ENCODE peak calls at places on chromosomes 16 and 17, in seven cellular contexts. P, L, O, N, D, J and H are unnamed samples.

GRCh38 chr16:46730801-46731690 is 17.1 kb downstream of the MYLK3 start:
- DNase-seq in J (no peak), N (no peak), P (no peak), L (no peak), D (no peak), O (no peak), H (no peak)

GRCh38 chr16:48613061-48613957 is 3.3 kb upstream of the N4BP1 start:
- DNase-seq in J (peak), L (no peak), D (peak), O (no peak), P (peak), N (no peak), H (no peak)

GRCh38 chr16:73025111-73025505 is 22.8 kb downstream of the ZFHX3 start:
- DNase-seq in L (no peak), O (no peak), N (no peak), J (no peak), D (no peak), P (no peak), H (no peak)

GRCh38 chr16:78784773-78785172 is 685.3 kb downstream of the WWOX start:
- DNase-seq in N (no peak), O (no peak), D (no peak), P (no peak), L (no peak), J (no peak), H (no peak)

GRCh38 chr16:84741351-84741791 is 41.6 kb downstream of the USP10 start:
- DNase-seq in D (no peak), O (peak), L (no peak), J (peak), N (no peak), P (peak), H (no peak)

GRCh38 chr16:89827383-89828198 is 684 bp upstream of the SPIRE2 start:
- DNase-seq in N (peak), L (no peak), J (peak), D (no peak), O (peak), P (peak), H (no peak)

GRCh38 chr16:21990381-21990944 is 10.5 kb downstream of the PDZD9 start:
- DNase-seq in D (no peak), N (no peak), J (no peak), L (no peak), O (no peak), P (no peak), H (no peak)

GRCh38 chr16:24635900-24636610 is 93.4 kb upstream of the TNRC6A start:
- DNase-seq in D (no peak), L (no peak), O (peak), J (no peak), N (no peak), P (peak), H (peak)

GRCh38 chr17:48960834-48961515 is 7.4 kb downstream of the GIP start:
- DNase-seq in D (no peak), O (no peak), N (no peak), J (no peak), L (no peak), P (no peak), H (no peak)

GRCh38 chr17:76381633-76382304 is 2.6 kb upstream of the SPHK1 start:
- DNase-seq in L (no peak), N (no peak), O (no peak), J (no peak), P (no peak), D (no peak), H (no peak)

GRCh38 chr17:18319604-18320256 is 4.6 kb downstream of the SMCR8 start:
- DNase-seq in P (peak), J (no peak), O (peak), D (no peak), N (no peak), L (no peak), H (peak)

GRCh38 chr16:12028220-12028619 is 51.7 kb downstream of the SNX29 start:
- DNase-seq in N (no peak), D (no peak), L (no peak), J (no peak), P (no peak), O (no peak), H (no peak)

GRCh38 chr17:17025621-17026020 is 16.6 kb upstream of the MPRIP start:
- DNase-seq in L (no peak), N (no peak), O (no peak), J (no peak), D (no peak), P (no peak), H (no peak)

GRCh38 chr17:77873518-77874302 is 84.8 kb upstream of the TNRC6C start:
- DNase-seq in P (no peak), D (peak), L (no peak), J (no peak), N (no peak), O (no peak), H (no peak)

GRCh38 chr17:3773511-3773910 is 27.5 kb downstream of the ITGAE start:
- DNase-seq in P (peak), O (peak), D (no peak), N (no peak), L (no peak), J (no peak), H (peak)

GRCh38 chr17:38421224-38421841 is 6.9 kb upstream of the ARHGAP23 start:
- DNase-seq in L (no peak), J (no peak), D (no peak), N (no peak), O (no peak), P (peak), H (no peak)

GRCh38 chr16:2086812-2087425 is 39.1 kb downstream of the TSC2 start:
- DNase-seq in D (no peak), N (no peak), L (no peak), P (no peak), J (no peak), O (no peak), H (no peak)

GRCh38 chr17:752620-753219 is 656 bp upstream of the GEMIN4 start:
- DNase-seq in O (no peak), L (no peak), N (no peak), D (no peak), P (peak), J (no peak), H (no peak)

GRCh38 chr16:54431997-54432367 is 145.4 kb upstream of the IRX3 start:
- DNase-seq in D (no peak), L (no peak), J (no peak), P (no peak), O (no peak), N (no peak), H (no peak)

GRCh38 chr17:45432405-45433113 is at the start of gene ARHGAP27:
- DNase-seq in O (no peak), P (no peak), D (no peak), L (no peak), J (peak), N (no peak), H (no peak)